ENCODE peak calls at places on chromosome 15, in five cellular contexts. W is KG1; D is Caki2; A is stimulated activated CD8-positive, alpha-beta memory T cell treated with anti-CD3 and anti-CD28 coated beads, Interleukin-12 subunit alpha, Interleukin-12 subunit beta, amount 100 ng/mL, for 4 hours; G is H54. P is an unnamed sample.

GRCh38 chr15:22257047-22257667 is 176.8 kb downstream of the OR4M2 start:
- DNase-seq in G (no peak), D (no peak), A (no peak), W (no peak), P (no peak)

GRCh38 chr15:78206326-78207109 is 27.8 kb downstream of the ACSBG1 start:
- DNase-seq in A (no peak), G (no peak), D (no peak), W (no peak), P (no peak)

GRCh38 chr15:75727851-75728715 is 15.4 kb upstream of the CSPG4 start:
- DNase-seq in G (no peak), A (peak), D (no peak), W (peak), P (no peak)

GRCh38 chr15:40307421-40308165 is at the start of gene PLCB2:
- DNase-seq in G (no peak), W (peak), D (no peak), A (peak), P (no peak)

GRCh38 chr15:82910721-82911120 is 41.8 kb downstream of the HOMER2 start:
- DNase-seq in G (no peak), A (no peak), D (no peak), W (no peak), P (no peak)

GRCh38 chr15:58951388-58952060 is 18.0 kb upstream of the SLTM start:
- DNase-seq in W (no peak), D (no peak), A (no peak), G (no peak), P (peak)

GRCh38 chr15:63601026-63601726 is 4.0 kb downstream of the FBXL22 start:
- DNase-seq in G (no peak), D (no peak), A (no peak), W (peak), P (peak)

GRCh38 chr15:63243776-63244175 is 33.6 kb upstream of the APH1B start:
- DNase-seq in D (no peak), A (no peak), G (no peak), W (no peak), P (no peak)

GRCh38 chr15:82137261-82137660 is 91.4 kb upstream of the MEX3B start:
- DNase-seq in D (no peak), G (no peak), W (no peak), A (no peak), P (no peak)

GRCh38 chr15:38874464-38874863 is 309.9 kb upstream of the RASGRP1 start:
- DNase-seq in W (no peak), A (no peak), D (no peak), G (no peak), P (no peak)

GRCh38 chr15:80957556-80957955 is 32.1 kb downstream of the MESD start:
- DNase-seq in G (no peak), D (no peak), A (no peak), W (no peak), P (no peak)

GRCh38 chr15:67082007-67082536 is 16.7 kb downstream of the SMAD3 start:
- DNase-seq in A (no peak), W (no peak), G (no peak), D (no peak), P (no peak)

GRCh38 chr15:65460948-65461347 is 38.2 kb upstream of the IGDCC4 start:
- DNase-seq in W (no peak), A (no peak), D (peak), G (no peak), P (no peak)

GRCh38 chr15:63019539-63020109 is 22.9 kb upstream of the TPM1 start:
- DNase-seq in G (peak), W (no peak), D (peak), A (no peak), P (peak)

GRCh38 chr15:75843618-75844610 is 667 bp downstream of the UBE2Q2 start:
- DNase-seq in G (peak), A (peak), D (peak), W (peak), P (peak)

GRCh38 chr15:67164811-67165652 is 89.4 kb downstream of the AAGAB start:
- DNase-seq in G (no peak), W (no peak), A (no peak), D (no peak), P (no peak)

GRCh38 chr15:65833501-65834220 is 35.6 kb upstream of the RAB11A start:
- DNase-seq in A (no peak), D (no peak), G (no peak), W (no peak), P (no peak)

GRCh38 chr15:81091889-81092558 is 42.0 kb upstream of the CFAP161 start:
- DNase-seq in W (no peak), D (peak), G (peak), A (no peak), P (peak)

GRCh38 chr15:34793901-34794300 is 1.4 kb downstream of the ACTC1 start:
- DNase-seq in W (no peak), A (no peak), G (no peak), D (no peak), P (no peak)

GRCh38 chr15:66131831-66132230 is 121.7 kb downstream of the MEGF11 start:
- DNase-seq in G (no peak), A (no peak), D (no peak), W (no peak), P (no peak)

GRCh38 chr15:20106026-20106425 is 435.6 kb downstream of the GOLGA6L6 start:
- DNase-seq in D (no peak), A (no peak), W (no peak), G (no peak), P (no peak)

GRCh38 chr15:58475573-58476524 is 44.1 kb downstream of the LIPC start:
- DNase-seq in W (peak), G (no peak), A (no peak), D (peak), P (no peak)

GRCh38 chr15:63999177-63999576 is 47.1 kb downstream of the DAPK2 start:
- DNase-seq in W (no peak), G (no peak), A (no peak), D (no peak), P (no peak)

GRCh38 chr15:31503256-31503655 is 176.6 kb downstream of the KLF13 start:
- DNase-seq in A (no peak), W (no peak), G (no peak), D (no peak), P (no peak)

GRCh38 chr15:46713045-46713444 is 1004.3 kb upstream of the SEMA6D start:
- DNase-seq in A (no peak), W (no peak), G (no peak), D (no peak), P (no peak)

GRCh38 chr15:101052031-101052620 is 133.0 kb downstream of the LRRK1 start:
- DNase-seq in W (no peak), A (no peak), G (no peak), D (no peak), P (no peak)

GRCh38 chr15:39181348-39181747 is 399.5 kb upstream of the THBS1 start:
- DNase-seq in D (no peak), G (no peak), W (no peak), A (no peak), P (no peak)

GRCh38 chr15:49627407-49627877 is 6.6 kb downstream of the DTWD1 start:
- DNase-seq in D (peak), W (no peak), A (no peak), G (no peak), P (peak)

GRCh38 chr15:58923696-58924300 is 9.7 kb downstream of the SLTM start:
- DNase-seq in A (no peak), G (no peak), W (no peak), D (no peak), P (no peak)

GRCh38 chr15:92693922-92694331 is 38.4 kb upstream of the FAM174B start:
- DNase-seq in G (peak), A (no peak), D (no peak), W (no peak), P (no peak)

GRCh38 chr15:41331281-41331680 is 1.1 kb downstream of the OIP5 start:
- DNase-seq in D (no peak), G (no peak), A (no peak), W (no peak), P (no peak)

GRCh38 chr15:32871887-32872286 is 154.1 kb downstream of the GREM1 start:
- DNase-seq in D (no peak), A (no peak), G (no peak), W (no peak), P (no peak)

GRCh38 chr15:99057697-99058420 is 47.0 kb upstream of the SYNM start:
- DNase-seq in W (no peak), D (peak), G (no peak), A (no peak), P (no peak)

GRCh38 chr15:31279221-31280036 is 47.2 kb upstream of the KLF13 start:
- DNase-seq in D (no peak), A (no peak), G (no peak), W (no peak), P (no peak)

GRCh38 chr15:32802296-32802936 is 84.6 kb downstream of the GREM1 start:
- DNase-seq in A (no peak), W (peak), G (no peak), D (no peak), P (no peak)

GRCh38 chr15:85667491-85668424 is 127.0 kb downstream of the KLHL25 start:
- DNase-seq in W (no peak), D (peak), G (peak), A (peak), P (peak)

GRCh38 chr15:29410342-29410741 is 140.7 kb upstream of the NSMCE3 start:
- DNase-seq in W (no peak), G (no peak), A (no peak), D (no peak), P (no peak)